ENCODE peak calls at places on chromosomes 6 and 20, in ten cellular contexts. O, B, A, Q, E, Y, D, M, P and C are unnamed samples.

GRCh38 chr6:34025851-34026250 is 120.0 kb downstream of the GRM4 start:
- DNase-seq in O (no peak), B (no peak), A (no peak), Q (no peak), E (no peak), Y (no peak), D (no peak), M (no peak), P (no peak), C (no peak)

GRCh38 chr20:31751126-31751525 is 12.0 kb downstream of the TPX2 start:
- DNase-seq in O (no peak), B (no peak), A (no peak), Q (no peak), E (no peak), Y (no peak), D (no peak), M (no peak), P (peak; percentile 97), C (no peak)

GRCh38 chr20:2834401-2834800 is 6.1 kb downstream of the PCED1A start:
- DNase-seq in O (no peak), B (peak; percentile 56), A (no peak), Q (no peak), E (no peak), Y (no peak), D (no peak), M (no peak), P (no peak), C (no peak)

GRCh38 chr6:5674141-5674540 is 332.6 kb downstream of the NRN1 start:
- DNase-seq in O (no peak), B (no peak), A (no peak), Q (no peak), E (no peak), Y (no peak), D (no peak), M (no peak), P (no peak), C (no peak)

GRCh38 chr6:81304486-81304885 is 448.0 kb downstream of the TENT5A start:
- DNase-seq in O (no peak), B (no peak), A (no peak), Q (no peak), E (no peak), Y (no peak), D (no peak), M (no peak), P (no peak), C (no peak)

GRCh38 chr20:25023316-25023715 is 30.8 kb upstream of the APMAP start:
- DNase-seq in O (peak; percentile 7), B (peak; percentile 74), A (no peak), Q (no peak), E (no peak), Y (no peak), D (peak; percentile 41), M (peak; percentile 4), P (no peak), C (no peak)

GRCh38 chr20:57432874-57433491 is 41.8 kb downstream of the RBM38 start:
- DNase-seq in O (peak; percentile 79), B (no peak), A (no peak), Q (peak; percentile 47), E (peak; percentile 93), Y (peak; percentile 31), D (peak; percentile 89), M (no peak), P (no peak), C (peak; percentile 30)

GRCh38 chr6:129486333-129486732 is 223.6 kb downstream of the ARHGAP18 start:
- DNase-seq in O (no peak), B (no peak), A (no peak), Q (no peak), E (no peak), Y (no peak), D (no peak), M (no peak), P (no peak), C (no peak)

GRCh38 chr20:52190437-52191131 is 995 bp downstream of the ZFP64 start:
- DNase-seq in O (peak; percentile 68), B (peak; percentile 88), A (peak; percentile 57), Q (peak; percentile 22), E (peak; percentile 53), Y (peak; percentile 46), D (peak; percentile 65), M (peak; percentile 53), P (peak; percentile 11), C (no peak)

GRCh38 chr6:110826236-110827129 is 11.2 kb upstream of the CDK19 start:
- DNase-seq in O (no peak), B (no peak), A (no peak), Q (no peak), E (no peak), Y (no peak), D (no peak), M (no peak), P (peak; percentile 22), C (no peak)

GRCh38 chr20:17298169-17298568 is 71.3 kb downstream of the PCSK2 start:
- DNase-seq in O (no peak), B (no peak), A (no peak), Q (no peak), E (no peak), Y (no peak), D (no peak), M (no peak), P (no peak), C (no peak)

GRCh38 chr20:17298751-17299150 is 71.9 kb downstream of the PCSK2 start:
- DNase-seq in O (no peak), B (no peak), A (no peak), Q (no peak), E (no peak), Y (no peak), D (no peak), M (no peak), P (no peak), C (no peak)

GRCh38 chr20:17295991-17296390 is 69.2 kb downstream of the PCSK2 start:
- DNase-seq in O (no peak), B (no peak), A (no peak), Q (no peak), E (no peak), Y (no peak), D (no peak), M (no peak), P (no peak), C (no peak)

DNA sequence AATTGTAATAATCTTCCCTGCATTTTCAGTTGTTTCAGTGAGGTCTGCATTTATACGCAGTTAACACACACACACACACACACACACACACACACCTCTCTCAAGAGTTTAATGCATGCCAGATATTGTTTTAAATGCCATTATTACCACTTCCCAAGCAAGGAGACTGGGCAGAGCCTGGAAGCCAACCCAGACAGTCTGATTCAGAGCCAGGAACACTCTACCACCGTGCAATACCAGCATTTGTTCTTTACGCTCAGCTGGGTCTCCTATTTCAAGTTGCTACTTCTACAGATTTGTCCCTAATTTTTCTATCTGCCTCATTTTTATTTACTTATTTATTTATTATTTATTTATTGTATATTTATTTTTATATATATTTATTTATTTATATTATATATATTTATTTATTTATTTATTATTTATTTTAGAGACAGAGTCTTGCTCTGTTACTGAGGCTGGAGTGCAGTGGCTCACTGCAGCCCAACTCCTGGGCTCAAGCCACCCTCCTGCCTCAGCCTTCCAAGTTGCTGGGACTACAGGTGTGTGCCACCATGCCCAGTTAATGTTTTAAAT is 68.4 kb downstream of the PCSK2 start:
- DNase-seq in O (no peak), B (no peak), A (no peak), Q (no peak), E (no peak), Y (no peak), D (no peak), M (no peak), P (no peak), C (no peak)
- TF ChIP-seq POLR2A in O (no peak), B (no peak), A (no peak), Q (no peak), E (no peak), Y (no peak), D (no peak), M (no peak), P (no peak), C (no peak)

GRCh38 chr20:63843778-63844177 is 12.7 kb upstream of the ZBTB46 start:
- DNase-seq in O (no peak), B (no peak), A (no peak), Q (no peak), E (no peak), Y (no peak), D (no peak), M (no peak), P (no peak), C (no peak)
- TF ChIP-seq POLR2A in O (no peak), B (no peak), A (no peak), Q (no peak), E (no peak), Y (no peak), D (no peak), M (no peak), P (no peak), C (no peak)

DNA sequence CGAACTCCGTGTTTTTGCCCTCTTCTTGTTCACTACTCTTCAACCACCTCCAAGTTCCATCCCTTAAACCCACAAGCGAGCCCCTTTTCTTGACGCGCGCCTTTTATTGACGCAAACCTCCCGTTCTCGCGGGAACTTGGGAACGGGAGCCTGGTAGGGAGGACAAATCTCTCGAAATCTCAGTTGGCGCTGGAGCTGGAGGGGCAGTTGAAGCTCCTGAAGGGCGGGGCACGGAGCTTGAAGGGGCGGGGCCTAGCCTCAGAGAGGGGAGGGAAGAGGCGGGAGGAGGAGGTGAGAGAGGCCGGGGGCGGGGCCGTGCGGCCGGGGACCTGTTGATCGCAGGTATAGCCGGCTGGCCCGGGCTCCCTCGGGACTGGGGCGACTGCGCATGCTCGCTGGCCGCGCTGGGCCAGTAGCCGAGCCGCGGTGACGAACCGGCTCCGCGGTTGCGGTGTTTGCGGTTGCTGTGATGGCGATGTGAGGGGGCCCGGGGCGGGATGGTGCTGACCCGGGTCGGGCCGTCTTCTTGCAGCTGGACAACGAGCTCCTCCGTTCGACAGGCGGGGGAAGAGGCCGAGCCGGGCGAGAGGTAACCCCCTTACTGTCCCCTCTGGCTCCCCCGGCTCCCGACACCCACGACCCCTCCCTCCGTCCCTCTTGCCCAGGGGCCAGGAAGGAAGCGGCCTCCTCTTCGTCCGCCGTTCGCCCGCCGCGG is at the start of gene FAM135A:
- DNase-seq in O (peak; percentile 99), B (peak; percentile 99), A (peak; percentile 97), Q (peak; percentile 99), E (peak; percentile 83), Y (peak; percentile 98), D (peak; percentile 100), M (peak; percentile 100), P (peak; percentile 96), C (peak; percentile 84)
- TF ChIP-seq POLR2A in O (peak; percentile 85), B (no peak), A (peak; percentile 98), Q (peak; percentile 52), E (peak; percentile 98), Y (peak; percentile 80), D (peak; percentile 57), M (peak; percentile 64), P (peak; percentile 79), C (peak; percentile 82)

GRCh38 chr6:43926644-43927524 is 156.9 kb downstream of the VEGFA start:
- DNase-seq in O (peak; percentile 74), B (no peak), A (peak; percentile 90), Q (peak; percentile 73), E (no peak), Y (peak; percentile 29), D (peak; percentile 82), M (peak; percentile 73), P (peak; percentile 92), C (no peak)
- TF ChIP-seq POLR2A in O (no peak), B (no peak), A (peak; percentile 44), Q (no peak), E (no peak), Y (no peak), D (no peak), M (no peak), P (no peak), C (no peak)

GRCh38 chr20:63628246-63628975 is 1.5 kb upstream of the GMEB2 start:
- DNase-seq in O (peak; percentile 76), B (no peak), A (peak; percentile 88), Q (peak; percentile 73), E (no peak), Y (peak; percentile 92), D (peak; percentile 81), M (peak; percentile 76), P (peak; percentile 62), C (no peak)
- TF ChIP-seq POLR2A in O (peak; percentile 69), B (no peak), A (peak; percentile 83), Q (no peak), E (no peak), Y (peak; percentile 33), D (no peak), M (no peak), P (no peak), C (no peak)